ENCODE peak calls at places on chromosome 17, in five cellular contexts. L, V, S, N and D are unnamed samples.

GRCh38 chr17:19569785-19570496 is 36.3 kb downstream of the SLC47A1 start:
- DNase-seq in V (no peak), L (no peak), N (no peak), S (peak), D (no peak)

GRCh38 chr17:45920083-45920482 is 25.7 kb downstream of the MAPT start:
- DNase-seq in V (no peak), L (no peak), S (no peak), N (no peak), D (no peak)

GRCh38 chr17:60135951-60136666 is 13.7 kb upstream of the CA4 start:
- DNase-seq in N (peak), L (no peak), V (peak), S (no peak), D (no peak)

GRCh38 chr17:2232244-2232638 is 71.3 kb downstream of the SMG6 start:
- DNase-seq in S (no peak), N (no peak), L (no peak), V (no peak), D (peak)

GRCh38 chr17:45956090-45956489 is 43.0 kb upstream of the STH start:
- DNase-seq in S (no peak), L (no peak), N (no peak), V (no peak), D (no peak)

GRCh38 chr17:44906010-44906646 is 6.9 kb upstream of the EFTUD2 start:
- DNase-seq in V (peak), S (peak), L (no peak), N (no peak), D (peak)

GRCh38 chr17:39611441-39612112 is 3.9 kb upstream of the NEUROD2 start:
- DNase-seq in S (no peak), V (no peak), L (no peak), N (no peak), D (no peak)

GRCh38 chr17:50660042-50660886 is 25.6 kb downstream of the ABCC3 start:
- DNase-seq in S (no peak), L (no peak), V (no peak), N (no peak), D (no peak)

GRCh38 chr17:63406689-63407330 is 39.3 kb downstream of the CYB561 start:
- DNase-seq in S (peak), L (peak), N (no peak), V (peak), D (peak)

GRCh38 chr17:7136266-7136877 is 21.8 kb upstream of the ASGR2 start:
- DNase-seq in S (peak), N (peak), L (peak), V (peak), D (peak)

GRCh38 chr17:9957244-9957643 is 52.2 kb upstream of the RCVRN start:
- DNase-seq in S (no peak), V (no peak), N (no peak), L (no peak), D (no peak)

GRCh38 chr17:6110592-6110991 is 40.4 kb downstream of the WSCD1 start:
- DNase-seq in L (no peak), N (no peak), S (no peak), V (peak), D (no peak)

GRCh38 chr17:17624776-17625175 is 33.3 kb upstream of the PEMT start:
- DNase-seq in N (no peak), S (no peak), L (no peak), V (no peak), D (no peak)

GRCh38 chr17:61481421-61481820 is 29.2 kb downstream of the TBX4 start:
- DNase-seq in S (no peak), N (no peak), V (peak), L (no peak), D (no peak)

GRCh38 chr17:81251091-81251942 is 12.2 kb downstream of the NDUFAF8 start:
- DNase-seq in V (peak), L (no peak), N (no peak), S (no peak), D (no peak)

GRCh38 chr17:81656835-81657234 is 493 bp upstream of the PDE6G start:
- DNase-seq in V (no peak), L (no peak), N (no peak), S (no peak), D (no peak)

GRCh38 chr17:41464682-41465081 is 2.5 kb downstream of the KRT32 start:
- DNase-seq in L (peak), S (peak), N (no peak), V (no peak), D (peak)

GRCh38 chr17:83075270-83075880 is 4.0 kb upstream of the METRNL start:
- DNase-seq in N (no peak), L (no peak), S (no peak), V (no peak), D (no peak)

DNA sequence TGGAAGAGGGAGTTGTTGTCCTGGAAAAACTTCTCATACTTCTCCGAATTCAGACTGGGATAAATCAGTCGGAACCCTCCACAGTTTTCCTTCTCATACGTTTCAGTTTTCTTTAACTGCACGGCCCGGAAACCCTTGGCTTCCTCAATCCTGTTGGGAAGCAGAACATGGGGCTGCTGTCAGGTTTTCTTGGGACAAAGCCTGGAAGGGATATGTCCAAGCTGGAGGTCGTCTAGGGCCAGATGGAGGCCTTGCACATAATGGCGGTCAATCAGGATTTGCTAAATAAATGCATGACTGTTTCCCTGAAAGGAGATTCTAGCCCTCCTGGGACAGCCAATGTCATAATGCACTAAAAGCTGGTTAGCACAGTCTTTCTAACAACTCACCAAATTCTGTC is 29.2 kb downstream of the TTLL6 start:
- DNase-seq in N (no peak), V (no peak), S (no peak), L (no peak), D (no peak)
- TF ChIP-seq CTCF in N (no peak), V (no peak), S (no peak), L (no peak), D (no peak)

GRCh38 chr17:74429604-74430384 is 2.1 kb upstream of the GPRC5C start:
- DNase-seq in N (no peak), V (peak), L (no peak), S (no peak), D (no peak)
- H3K4me3 ChIP-seq in N (no peak), V (peak), L (peak), S (no peak), D (no peak)

DNA sequence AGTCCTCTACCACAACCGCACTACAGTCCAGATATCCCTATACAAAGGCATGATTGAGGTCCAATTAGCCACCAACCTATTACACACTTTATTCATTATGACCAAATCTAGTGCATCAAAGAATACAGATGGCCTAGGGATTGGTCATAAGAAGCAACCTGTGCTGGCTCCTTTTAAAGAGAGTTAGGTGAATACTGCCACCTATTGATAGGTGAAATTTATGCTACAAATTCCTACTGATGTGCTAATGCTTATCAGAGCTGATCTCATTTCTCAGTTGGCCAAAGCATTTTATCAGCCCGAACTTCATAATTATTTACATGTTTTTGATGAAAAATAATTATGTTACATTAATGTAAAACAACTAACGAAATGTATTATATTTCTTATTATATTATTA is 166.3 kb downstream of the ANKFN1 start:
- DNase-seq in S (peak), V (no peak), L (no peak), N (no peak), D (peak)
- TF ChIP-seq CTCF in S (peak), V (peak), L (no peak), N (peak), D (peak)

GRCh38 chr17:33152793-33153192 is 140.3 kb downstream of the ASIC2 start:
- DNase-seq in V (no peak), N (no peak), S (no peak), L (no peak), D (no peak)
- H3K4me3 ChIP-seq in V (no peak), N (no peak), S (no peak), L (no peak), D (no peak)

DNA sequence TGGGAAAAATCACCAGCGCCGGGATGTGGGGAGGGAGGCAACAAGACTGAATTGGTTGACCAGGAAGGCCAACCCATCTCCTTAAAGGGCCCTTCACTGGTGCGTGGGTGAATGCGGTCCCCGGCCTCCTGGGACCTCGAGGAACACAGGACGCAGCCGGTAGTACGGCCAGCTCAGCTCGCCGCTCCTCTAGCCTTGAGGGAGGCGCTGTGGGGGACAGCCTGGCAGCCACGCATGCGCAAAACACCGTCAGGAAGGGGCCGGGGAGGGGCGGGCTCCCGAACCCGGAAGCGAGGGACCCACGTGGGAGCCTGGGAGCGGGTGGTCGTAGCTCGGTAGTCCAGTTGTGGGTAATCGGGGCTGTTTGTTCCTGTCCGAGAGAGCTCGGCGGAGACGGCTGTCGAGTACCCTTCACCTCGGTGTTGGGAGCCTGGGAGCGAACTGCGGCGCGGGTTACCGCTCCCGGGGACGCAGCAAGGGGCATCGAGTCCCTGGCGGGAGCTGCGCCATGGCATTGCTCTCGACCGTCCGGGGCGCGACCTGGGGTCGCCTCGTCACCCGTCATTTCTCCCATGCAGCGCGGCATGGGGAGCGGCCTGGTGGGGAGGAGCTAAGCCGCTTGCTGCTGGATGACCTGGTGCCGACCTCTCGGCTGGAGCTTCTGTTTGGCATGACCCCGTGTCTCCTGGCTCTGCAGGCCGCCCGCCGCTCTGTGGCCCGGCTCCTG is at the start of gene MRM1:
- DNase-seq in V (peak), L (peak), N (peak), S (peak), D (peak)
- TF ChIP-seq CTCF in V (peak), L (peak), N (no peak), S (no peak), D (peak)

GRCh38 chr17:27631897-27632725 is 1.1 kb downstream of the LGALS9 start:
- DNase-seq in S (no peak), V (no peak), N (no peak), L (no peak), D (no peak)
- H3K4me3 ChIP-seq in S (no peak), V (peak), N (no peak), L (peak), D (no peak)